ENCODE peak calls at places on chromosomes 2 and 18, in nine cellular contexts. U, W, X, O, I, R, E, F and A are unnamed samples.

GRCh38 chr2:11144077-11144723 is 11.1 kb upstream of the SLC66A3 start:
- DNase-seq in U (no peak), W (no peak), X (no peak), O (no peak), I (no peak), R (no peak), E (no peak), F (no peak), A (no peak)

GRCh38 chr2:174589334-174589733 is 8.3 kb downstream of the WIPF1 start:
- DNase-seq in U (no peak), W (no peak), X (no peak), O (no peak), I (no peak), R (no peak), E (no peak), F (no peak), A (no peak)

GRCh38 chr2:75007819-75008218 is 49.4 kb downstream of the POLE4 start:
- DNase-seq in U (no peak), W (no peak), X (no peak), O (no peak), I (no peak), R (no peak), E (no peak), F (no peak), A (no peak)

GRCh38 chr18:55421612-55422381 is 166.2 kb downstream of the TCF4 start:
- DNase-seq in U (no peak), W (peak; percentile 78), X (no peak), O (no peak), I (peak; percentile 30), R (no peak), E (no peak), F (peak; percentile 47), A (no peak)

GRCh38 chr2:230684222-230685164 is 28.1 kb upstream of the CAB39 start:
- DNase-seq in U (no peak), W (no peak), X (no peak), O (no peak), I (no peak), R (peak; percentile 71), E (no peak), F (peak; percentile 74), A (no peak)

GRCh38 chr2:193561054-193561453 is 1366.3 kb upstream of the TMEFF2 start:
- DNase-seq in U (no peak), W (no peak), X (no peak), O (no peak), I (no peak), R (no peak), E (no peak), F (no peak), A (no peak)

GRCh38 chr2:107687087-107687486 is 139.6 kb upstream of the RGPD4 start:
- DNase-seq in U (no peak), W (no peak), X (no peak), O (no peak), I (peak; percentile 27), R (no peak), E (no peak), F (no peak), A (no peak)

GRCh38 chr2:176892818-176893217 is 319.8 kb upstream of the HNRNPA3 start:
- DNase-seq in U (no peak), W (no peak), X (no peak), O (no peak), I (no peak), R (no peak), E (no peak), F (no peak), A (no peak)

GRCh38 chr2:107808986-107809385 is 17.7 kb upstream of the RGPD4 start:
- DNase-seq in U (no peak), W (no peak), X (no peak), O (no peak), I (no peak), R (no peak), E (no peak), F (no peak), A (no peak)

GRCh38 chr2:30915485-30915884 is 108.2 kb upstream of the CAPN13 start:
- DNase-seq in U (no peak), W (peak; percentile 1), X (no peak), O (peak; percentile 82), I (no peak), R (peak; percentile 21), E (no peak), F (no peak), A (no peak)

GRCh38 chr2:45278345-45279078 is 269.3 kb upstream of the SIX2 start:
- DNase-seq in U (no peak), W (no peak), X (no peak), O (no peak), I (no peak), R (no peak), E (no peak), F (peak; percentile 53), A (no peak)

GRCh38 chr2:239920616-239921365 is 104.4 kb downstream of the NDUFA10 start:
- DNase-seq in U (no peak), W (no peak), X (no peak), O (no peak), I (no peak), R (peak; percentile 9), E (peak; percentile 42), F (no peak), A (peak; percentile 36)

GRCh38 chr2:159605441-159606178 is 10.7 kb downstream of the BAZ2B start:
- DNase-seq in U (no peak), W (no peak), X (no peak), O (no peak), I (no peak), R (no peak), E (no peak), F (peak; percentile 85), A (no peak)

GRCh38 chr2:127228102-127228501 is 8.0 kb upstream of the CYP27C1 start:
- DNase-seq in U (no peak), W (no peak), X (no peak), O (no peak), I (no peak), R (no peak), E (no peak), F (peak; percentile 23), A (no peak)

GRCh38 chr2:148680462-148680861 is 35.9 kb downstream of the EPC2 start:
- DNase-seq in U (no peak), W (no peak), X (no peak), O (peak; percentile 10), I (no peak), R (no peak), E (no peak), F (no peak), A (no peak)

GRCh38 chr2:54053830-54054229 is 61.6 kb upstream of the ACYP2 start:
- DNase-seq in U (no peak), W (no peak), X (no peak), O (no peak), I (no peak), R (no peak), E (no peak), F (peak; percentile 40), A (no peak)

GRCh38 chr2:171964328-171964727 is 35.4 kb upstream of the METAP1D start:
- DNase-seq in U (no peak), W (no peak), X (no peak), O (no peak), I (no peak), R (no peak), E (no peak), F (no peak), A (no peak)

GRCh38 chr2:110674620-110675555 is 3.0 kb downstream of the BUB1 start:
- DNase-seq in U (peak; percentile 86), W (peak; percentile 30), X (no peak), O (peak; percentile 89), I (no peak), R (peak; percentile 29), E (no peak), F (peak; percentile 74), A (no peak)

GRCh38 chr2:231124833-231125232 is at the start of gene HTR2B:
- DNase-seq in U (no peak), W (no peak), X (no peak), O (peak; percentile 49), I (no peak), R (no peak), E (no peak), F (peak; percentile 57), A (no peak)

GRCh38 chr2:171579481-171579880 is 57.2 kb downstream of the CYBRD1 start:
- DNase-seq in U (no peak), W (no peak), X (no peak), O (no peak), I (no peak), R (no peak), E (no peak), F (no peak), A (no peak)

GRCh38 chr2:62787381-62787780 is 81.9 kb downstream of the EHBP1 start:
- DNase-seq in U (no peak), W (peak; percentile 15), X (no peak), O (peak; percentile 25), I (peak; percentile 38), R (no peak), E (no peak), F (peak; percentile 69), A (no peak)

GRCh38 chr2:55891671-55892071 is 31.9 kb downstream of the EFEMP1 start:
- DNase-seq in U (no peak), W (peak; percentile 49), X (no peak), O (no peak), I (no peak), R (no peak), E (no peak), F (peak; percentile 54), A (no peak)

GRCh38 chr18:62091487-62092120 is 95.3 kb downstream of the PIGN start:
- DNase-seq in U (no peak), W (no peak), X (no peak), O (no peak), I (no peak), R (no peak), E (no peak), F (peak; percentile 58), A (no peak)

GRCh38 chr2:37349376-37349775 is 4.9 kb downstream of the QPCT start:
- DNase-seq in U (no peak), W (peak; percentile 38), X (no peak), O (peak; percentile 83), I (no peak), R (no peak), E (no peak), F (no peak), A (no peak)

GRCh38 chr2:232049350-232049749 is 87.8 kb downstream of the DIS3L2 start:
- DNase-seq in U (no peak), W (no peak), X (no peak), O (no peak), I (no peak), R (no peak), E (no peak), F (no peak), A (no peak)